ENCODE peak calls at places on chromosomes 2 and 18, in seven cellular contexts. P is HCT116, S is H1, T is HepG2, F is SK-N-SH, A is GM12878, K is K562. N is an unnamed sample.
A peak's percentile ranks its signal among the peaks of the same experiment; 100 is the strongest.

GRCh38 chr2:98912221-98912851 is 23.7 kb downstream of the CRACDL start:
- DNase-seq in P (peak; percentile 29), S (peak; percentile 38), T (no peak), F (peak; percentile 63), A (no peak), K (no peak), N (no peak)

GRCh38 chr18:22549260-22549937 is 131.7 kb upstream of the CTAGE1 start:
- DNase-seq in P (no peak), S (no peak), T (no peak), F (no peak), A (no peak), K (no peak), N (no peak)

GRCh38 chr2:138906549-138906948 is 126.4 kb upstream of the NXPH2 start:
- DNase-seq in P (no peak), S (no peak), T (no peak), F (no peak), A (no peak), K (no peak), N (no peak)

GRCh38 chr18:25164211-25164836 is 187.6 kb downstream of the ZNF521 start:
- DNase-seq in P (no peak), S (no peak), T (no peak), F (no peak), A (no peak), K (no peak), N (no peak)

GRCh38 chr2:37466533-37467230 is 122.3 kb downstream of the QPCT start:
- DNase-seq in P (no peak), S (no peak), T (no peak), F (no peak), A (no peak), K (no peak), N (no peak)

GRCh38 chr2:205748660-205749059 is 66.4 kb downstream of the NRP2 start:
- DNase-seq in P (no peak), S (no peak), T (peak; percentile 47), F (no peak), A (no peak), K (no peak), N (no peak)

GRCh38 chr2:215657844-215658243 is 222.0 kb upstream of the FN1 start:
- DNase-seq in P (no peak), S (no peak), T (no peak), F (no peak), A (no peak), K (no peak), N (no peak)

GRCh38 chr2:226979004-226979403 is 143.2 kb downstream of the RHBDD1 start:
- DNase-seq in P (no peak), S (no peak), T (no peak), F (no peak), A (no peak), K (peak; percentile 65), N (no peak)

GRCh38 chr2:25197336-25198208 is 29.2 kb upstream of the POMC start:
- DNase-seq in P (no peak), S (no peak), T (no peak), F (no peak), A (no peak), K (no peak), N (no peak)

GRCh38 chr2:187547353-187547979 is 6.8 kb downstream of the TFPI start:
- DNase-seq in P (peak; percentile 92), S (no peak), T (no peak), F (no peak), A (no peak), K (peak; percentile 71), N (no peak)

GRCh38 chr18:72652990-72653593 is 109.0 kb upstream of the CBLN2 start:
- DNase-seq in P (no peak), S (peak; percentile 77), T (peak; percentile 48), F (peak; percentile 61), A (no peak), K (peak; percentile 7), N (no peak)

GRCh38 chr2:133954636-133955035 is 299.2 kb upstream of the MGAT5 start:
- DNase-seq in P (no peak), S (no peak), T (no peak), F (no peak), A (no peak), K (no peak), N (no peak)

GRCh38 chr18:51153659-51154371 is 43.7 kb downstream of the MEX3C start:
- DNase-seq in P (no peak), S (no peak), T (no peak), F (peak; percentile 35), A (peak; percentile 62), K (no peak), N (no peak)

GRCh38 chr2:20650880-20651730 is at the start of gene HS1BP3:
- DNase-seq in P (peak; percentile 28), S (peak; percentile 91), T (peak; percentile 67), F (peak; percentile 100), A (peak; percentile 43), K (peak; percentile 94), N (peak; percentile 80)

GRCh38 chr2:25981596-25982272 is 563 bp downstream of the KIF3C start:
- DNase-seq in P (no peak), S (peak; percentile 54), T (no peak), F (peak; percentile 82), A (no peak), K (no peak), N (no peak)

GRCh38 chr2:10194021-10194820 is 71.7 kb downstream of the RRM2 start:
- DNase-seq in P (no peak), S (no peak), T (no peak), F (peak; percentile 32), A (no peak), K (no peak), N (no peak)

DNA sequence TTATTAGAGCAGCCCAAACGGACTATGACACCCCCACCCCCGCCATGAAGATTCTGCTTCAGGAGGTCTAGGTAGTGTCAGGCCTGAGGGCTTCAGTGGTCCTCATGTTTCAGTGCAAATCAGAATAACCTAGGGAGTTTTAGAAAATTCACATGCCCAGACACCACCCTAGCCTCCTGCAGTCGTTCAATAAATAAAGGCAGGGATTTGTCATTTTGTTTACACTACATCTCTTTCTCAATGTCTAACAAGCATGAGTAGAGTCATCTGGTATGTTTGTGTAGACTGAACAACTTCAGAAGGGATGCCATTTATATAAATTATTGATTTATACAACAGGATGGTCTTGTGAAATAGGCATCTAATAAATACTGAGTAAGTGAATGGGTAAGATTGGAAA is 112.1 kb upstream of the SERPINE2 start:
- DNase-seq in P (no peak), S (no peak), T (peak; percentile 75), F (no peak), A (no peak), K (no peak), N (no peak)
- TF ChIP-seq JUND in P (no peak), S (no peak), T (no peak), F (no peak), A (no peak), K (no peak), N (no peak)

GRCh38 chr2:74142340-74142739 is 5.4 kb downstream of the BOLA3 start:
- DNase-seq in P (no peak), S (no peak), T (no peak), F (peak; percentile 42), A (no peak), K (peak; percentile 74), N (no peak)

GRCh38 chr2:74138219-74138951 is 9.3 kb downstream of the BOLA3 start:
- DNase-seq in P (no peak), S (no peak), T (no peak), F (no peak), A (no peak), K (no peak), N (no peak)

GRCh38 chr2:74137651-74138050 is 10.1 kb downstream of the BOLA3 start:
- DNase-seq in P (no peak), S (no peak), T (no peak), F (no peak), A (no peak), K (no peak), N (no peak)

DNA sequence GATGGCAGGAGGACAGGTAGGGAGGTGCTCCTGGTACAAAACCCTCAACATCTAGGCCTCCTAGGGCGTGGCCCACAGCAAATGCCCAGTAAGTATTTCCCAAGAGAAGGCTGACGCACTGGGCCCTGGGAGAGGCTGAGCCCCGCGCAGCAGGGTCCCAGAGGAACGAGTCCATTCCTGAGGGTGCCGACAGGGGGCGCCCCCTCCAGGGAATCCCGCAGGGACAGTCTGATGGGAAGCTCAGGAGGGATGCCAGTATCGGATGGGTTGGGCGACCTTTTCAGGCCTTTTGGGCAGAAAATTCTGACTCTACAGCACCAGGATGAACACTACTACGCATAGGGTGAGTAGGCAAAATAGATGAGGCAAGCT is 8.8 kb downstream of the BOLA3 start:
- DNase-seq in P (no peak), S (peak; percentile 89), T (no peak), F (no peak), A (no peak), K (peak; percentile 47), N (no peak)
- TF ChIP-seq JUND in P (no peak), S (no peak), T (no peak), F (no peak), A (no peak), K (no peak), N (no peak)

GRCh38 chr2:28162538-28162937 is 230.1 kb upstream of the FOSL2 start:
- DNase-seq in P (no peak), S (no peak), T (no peak), F (no peak), A (no peak), K (no peak), N (no peak)

GRCh38 chr2:28163028-28163427 is 229.6 kb upstream of the FOSL2 start:
- DNase-seq in P (no peak), S (no peak), T (no peak), F (no peak), A (no peak), K (no peak), N (no peak)

GRCh38 chr2:28161466-28161865 is 231.2 kb upstream of the FOSL2 start:
- DNase-seq in P (no peak), S (no peak), T (no peak), F (no peak), A (no peak), K (no peak), N (no peak)

GRCh38 chr2:28163627-28164279 is 228.9 kb upstream of the FOSL2 start:
- DNase-seq in P (no peak), S (no peak), T (no peak), F (peak; percentile 14), A (no peak), K (no peak), N (no peak)

DNA sequence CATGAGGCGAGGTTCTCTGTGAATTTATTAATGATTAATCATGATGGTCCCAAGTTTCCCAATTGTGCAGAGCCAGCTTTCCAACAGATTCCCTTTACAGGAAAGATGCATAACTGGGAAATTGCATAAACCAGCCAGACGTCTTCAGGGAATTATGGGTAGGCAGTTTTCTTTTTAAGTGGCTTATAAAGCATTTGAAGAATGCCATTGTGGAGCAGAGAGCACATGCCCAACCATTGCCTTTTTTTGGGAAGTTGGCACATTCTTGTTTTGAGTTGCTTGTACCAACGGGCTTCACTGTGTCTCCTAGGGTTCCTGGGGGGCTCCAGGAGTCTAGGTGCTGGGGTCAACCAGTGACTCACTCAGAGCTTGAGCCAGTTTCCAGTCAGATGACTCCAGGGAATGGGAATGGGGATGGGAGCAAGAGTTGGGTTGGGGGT is 231.7 kb upstream of the FOSL2 start:
- DNase-seq in P (no peak), S (no peak), T (no peak), F (no peak), A (no peak), K (no peak), N (peak; percentile 1)
- TF ChIP-seq JUND in P (no peak), S (no peak), T (no peak), F (peak; percentile 54), A (no peak), K (no peak), N (no peak)

GRCh38 chr18:3294435-3295080 is 32.6 kb downstream of the MYL12B start:
- DNase-seq in P (no peak), S (no peak), T (no peak), F (no peak), A (no peak), K (peak; percentile 41), N (no peak)

GRCh38 chr18:3297025-3297984 is 35.4 kb downstream of the MYL12B start:
- DNase-seq in P (peak; percentile 94), S (peak; percentile 96), T (peak; percentile 91), F (peak; percentile 75), A (peak; percentile 69), K (peak; percentile 75), N (peak; percentile 96)

GRCh38 chr18:3293196-3293951 is 31.4 kb downstream of the MYL12B start:
- DNase-seq in P (no peak), S (no peak), T (no peak), F (no peak), A (no peak), K (no peak), N (no peak)
- TF ChIP-seq JUND in P (no peak), S (no peak), T (no peak), F (no peak), A (no peak), K (peak; percentile 87), N (no peak)

N was measured in T47D.